ENCODE peak calls at places on chromosomes 16 and 17, in six cellular contexts. Y, V, W, H, M and F are unnamed samples.

GRCh38 chr17:77404812-77405581 is 264.2 kb downstream of the SEC14L1 start:
- DNase-seq in V (peak), M (no peak), Y (no peak), H (peak), W (peak), F (peak)

GRCh38 chr17:36008998-36009665 is 7.8 kb upstream of the CCL15 start:
- DNase-seq in V (peak), M (no peak), H (peak), Y (peak), W (peak), F (peak)

GRCh38 chr17:64950871-64951270 is 31.6 kb upstream of the LRRC37A3 start:
- DNase-seq in M (no peak), Y (no peak), V (no peak), H (peak), W (no peak), F (no peak)

GRCh38 chr16:87583453-87584131 is 18.7 kb upstream of the JPH3 start:
- DNase-seq in Y (no peak), W (no peak), H (peak), V (no peak), M (no peak), F (no peak)

GRCh38 chr17:78154903-78155811 is 9.0 kb downstream of the C17orf99 start:
- DNase-seq in V (no peak), W (no peak), M (no peak), H (no peak), Y (no peak), F (no peak)

GRCh38 chr17:82931696-82932060 is 91.9 kb upstream of the ZNF750 start:
- DNase-seq in Y (no peak), V (no peak), M (peak), W (peak), H (peak), F (peak)

GRCh38 chr16:9852003-9852402 is 330.2 kb downstream of the GRIN2A start:
- DNase-seq in H (no peak), W (no peak), Y (no peak), M (no peak), V (no peak), F (no peak)

GRCh38 chr17:9928601-9929341 is 23.7 kb upstream of the RCVRN start:
- DNase-seq in W (peak), V (no peak), Y (peak), H (peak), M (no peak), F (peak)

GRCh38 chr16:84193480-84193879 is 2.5 kb downstream of the ADAD2 start:
- DNase-seq in V (peak), M (no peak), H (no peak), Y (no peak), W (no peak), F (no peak)

GRCh38 chr16:50440991-50441390 is 72.2 kb upstream of the BRD7 start:
- DNase-seq in W (no peak), M (no peak), V (no peak), Y (no peak), H (no peak), F (no peak)

GRCh38 chr17:36679815-36680467 is 78.6 kb downstream of the MRM1 start:
- DNase-seq in V (no peak), W (no peak), H (no peak), Y (no peak), M (no peak), F (no peak)

GRCh38 chr17:72351884-72352346 is 231.1 kb downstream of the SOX9 start:
- DNase-seq in H (no peak), M (peak), W (no peak), Y (no peak), V (no peak), F (peak)

GRCh38 chr17:37447641-37448040 is 41.0 kb downstream of the TADA2A start:
- DNase-seq in H (peak), V (no peak), Y (no peak), M (no peak), W (peak), F (no peak)

GRCh38 chr16:85384831-85385462 is 228.2 kb upstream of the GSE1 start:
- DNase-seq in H (no peak), W (no peak), M (no peak), Y (no peak), V (no peak), F (no peak)

GRCh38 chr16:65515193-65515592 is 393.3 kb upstream of the CDH11 start:
- DNase-seq in M (no peak), Y (no peak), V (no peak), W (no peak), H (no peak), F (no peak)

GRCh38 chr17:19987897-19988296 is 10.3 kb upstream of the AKAP10 start:
- DNase-seq in H (no peak), Y (no peak), M (no peak), V (no peak), W (no peak), F (no peak)

GRCh38 chr16:67244387-67245188 is 2.7 kb downstream of the FHOD1 start:
- DNase-seq in Y (no peak), M (peak), V (peak), W (peak), H (peak), F (no peak)

GRCh38 chr17:12088035-12088434 is 67.4 kb downstream of the MAP2K4 start:
- DNase-seq in M (no peak), H (no peak), Y (no peak), V (no peak), W (no peak), F (no peak)

GRCh38 chr16:445566-445965 is 20.1 kb downstream of the RAB11FIP3 start:
- DNase-seq in Y (no peak), W (no peak), H (no peak), V (no peak), M (no peak), F (peak)